ENCODE peak calls at places on chromosome 14, in four cellular contexts. One of them, this sample, is unnamed.

GRCh38 chr14:33762462-33762861 is 188.4 kb downstream of the EGLN3 start:
- DNase-seq in CD4-positive, CD25-positive, alpha-beta regulatory T cell: no peak
- DNase-seq in A549: no peak
- DNase-seq in fibroblast of lung: no peak
- DNase-seq in this sample: no peak

GRCh38 chr14:34874386-34875030 is 652 bp downstream of the BAZ1A start:
- DNase-seq in CD4-positive, CD25-positive, alpha-beta regulatory T cell: peak; percentile 68
- DNase-seq in A549: peak; percentile 68
- DNase-seq in fibroblast of lung: peak; percentile 60
- DNase-seq in this sample: peak; percentile 54

GRCh38 chr14:63435838-63436237 is 107.3 kb downstream of the PPP2R5E start:
- DNase-seq in CD4-positive, CD25-positive, alpha-beta regulatory T cell: no peak
- DNase-seq in A549: peak; percentile 37
- DNase-seq in fibroblast of lung: peak; percentile 97
- DNase-seq in this sample: peak; percentile 45

GRCh38 chr14:53851394-53852056 is 105.1 kb downstream of the BMP4 start:
- DNase-seq in CD4-positive, CD25-positive, alpha-beta regulatory T cell: no peak
- DNase-seq in A549: no peak
- DNase-seq in fibroblast of lung: no peak
- DNase-seq in this sample: no peak

GRCh38 chr14:64937176-64937820 is 5.2 kb downstream of the GPX2 start:
- DNase-seq in CD4-positive, CD25-positive, alpha-beta regulatory T cell: no peak
- DNase-seq in A549: no peak
- DNase-seq in fibroblast of lung: no peak
- DNase-seq in this sample: no peak

GRCh38 chr14:26401170-26401968 is 196.5 kb downstream of the NOVA1 start:
- DNase-seq in CD4-positive, CD25-positive, alpha-beta regulatory T cell: no peak
- DNase-seq in A549: no peak
- DNase-seq in fibroblast of lung: no peak
- DNase-seq in this sample: no peak

GRCh38 chr14:71650187-71650586 is 282.0 kb upstream of the RGS6 start:
- DNase-seq in CD4-positive, CD25-positive, alpha-beta regulatory T cell: no peak
- DNase-seq in A549: no peak
- DNase-seq in fibroblast of lung: no peak
- DNase-seq in this sample: no peak

GRCh38 chr14:73426877-73427276 is 31.5 kb downstream of the NUMB start:
- DNase-seq in CD4-positive, CD25-positive, alpha-beta regulatory T cell: no peak
- DNase-seq in A549: no peak
- DNase-seq in fibroblast of lung: peak; percentile 34
- DNase-seq in this sample: no peak

GRCh38 chr14:93015505-93015904 is 92.6 kb downstream of the CHGA start:
- DNase-seq in CD4-positive, CD25-positive, alpha-beta regulatory T cell: no peak
- DNase-seq in A549: no peak
- DNase-seq in fibroblast of lung: no peak
- DNase-seq in this sample: no peak

GRCh38 chr14:81669308-81669707 is 135.7 kb upstream of the SEL1L start:
- DNase-seq in CD4-positive, CD25-positive, alpha-beta regulatory T cell: no peak
- DNase-seq in A549: no peak
- DNase-seq in fibroblast of lung: no peak
- DNase-seq in this sample: no peak

GRCh38 chr14:42002139-42002538 is 395.5 kb downstream of the LRFN5 start:
- DNase-seq in CD4-positive, CD25-positive, alpha-beta regulatory T cell: no peak
- DNase-seq in A549: no peak
- DNase-seq in fibroblast of lung: peak; percentile 7
- DNase-seq in this sample: no peak

GRCh38 chr14:67359319-67359774 is 257 bp downstream of the ATP6V1D start:
- DNase-seq in CD4-positive, CD25-positive, alpha-beta regulatory T cell: peak; percentile 8
- DNase-seq in A549: no peak
- DNase-seq in fibroblast of lung: peak; percentile 54
- DNase-seq in this sample: no peak

GRCh38 chr14:49017451-49017850 is 568.7 kb downstream of the RPS29 start:
- DNase-seq in CD4-positive, CD25-positive, alpha-beta regulatory T cell: no peak
- DNase-seq in A549: no peak
- DNase-seq in fibroblast of lung: no peak
- DNase-seq in this sample: no peak

GRCh38 chr14:21486640-21487087 is 9.7 kb downstream of the TOX4 start:
- DNase-seq in CD4-positive, CD25-positive, alpha-beta regulatory T cell: no peak
- DNase-seq in A549: no peak
- DNase-seq in fibroblast of lung: peak; percentile 48
- DNase-seq in this sample: no peak

GRCh38 chr14:93712838-93713724 is 75.2 kb downstream of the PRIMA1 start:
- DNase-seq in CD4-positive, CD25-positive, alpha-beta regulatory T cell: no peak
- DNase-seq in A549: no peak
- DNase-seq in fibroblast of lung: no peak
- DNase-seq in this sample: no peak

GRCh38 chr14:75522224-75522764 is at the start of gene BATF:
- DNase-seq in CD4-positive, CD25-positive, alpha-beta regulatory T cell: peak; percentile 92
- DNase-seq in A549: no peak
- DNase-seq in fibroblast of lung: no peak
- DNase-seq in this sample: no peak

GRCh38 chr14:90698379-90698869 is 117.8 kb downstream of the TTC7B start:
- DNase-seq in CD4-positive, CD25-positive, alpha-beta regulatory T cell: no peak
- DNase-seq in A549: no peak
- DNase-seq in fibroblast of lung: peak; percentile 79
- DNase-seq in this sample: no peak

GRCh38 chr14:72544615-72545387 is 349.1 kb downstream of the DPF3 start:
- DNase-seq in CD4-positive, CD25-positive, alpha-beta regulatory T cell: no peak
- DNase-seq in A549: no peak
- DNase-seq in fibroblast of lung: no peak
- DNase-seq in this sample: no peak

GRCh38 chr14:106848330-106849121 is 1322.1 kb downstream of the TMEM121 start:
- DNase-seq in CD4-positive, CD25-positive, alpha-beta regulatory T cell: peak; percentile 27
- DNase-seq in A549: peak; percentile 69
- DNase-seq in fibroblast of lung: no peak
- DNase-seq in this sample: no peak

GRCh38 chr14:53161758-53162512 is 8.8 kb upstream of the DDHD1 start:
- DNase-seq in CD4-positive, CD25-positive, alpha-beta regulatory T cell: no peak
- DNase-seq in A549: no peak
- DNase-seq in fibroblast of lung: no peak
- DNase-seq in this sample: no peak

GRCh38 chr14:24162083-24162482 is 1.0 kb downstream of the IRF9 start:
- DNase-seq in CD4-positive, CD25-positive, alpha-beta regulatory T cell: peak; percentile 27
- DNase-seq in A549: no peak
- DNase-seq in fibroblast of lung: no peak
- DNase-seq in this sample: no peak

GRCh38 chr14:34161351-34162169 is 210.7 kb upstream of the EGLN3 start:
- DNase-seq in CD4-positive, CD25-positive, alpha-beta regulatory T cell: no peak
- DNase-seq in A549: no peak
- DNase-seq in fibroblast of lung: no peak
- DNase-seq in this sample: no peak

GRCh38 chr14:70972107-70972976 is 65.1 kb downstream of the PCNX1 start:
- DNase-seq in CD4-positive, CD25-positive, alpha-beta regulatory T cell: peak; percentile 90
- DNase-seq in A549: peak; percentile 86
- DNase-seq in fibroblast of lung: peak; percentile 92
- DNase-seq in this sample: peak; percentile 84

GRCh38 chr14:97602438-97603117 is 805.4 kb downstream of the VRK1 start:
- DNase-seq in CD4-positive, CD25-positive, alpha-beta regulatory T cell: peak; percentile 92
- DNase-seq in A549: no peak
- DNase-seq in fibroblast of lung: no peak
- DNase-seq in this sample: no peak

GRCh38 chr14:64983439-64984310 is 3.0 kb upstream of the FNTB start:
- DNase-seq in CD4-positive, CD25-positive, alpha-beta regulatory T cell: peak; percentile 70
- DNase-seq in A549: peak; percentile 70
- DNase-seq in fibroblast of lung: peak; percentile 69
- DNase-seq in this sample: no peak

DNA sequence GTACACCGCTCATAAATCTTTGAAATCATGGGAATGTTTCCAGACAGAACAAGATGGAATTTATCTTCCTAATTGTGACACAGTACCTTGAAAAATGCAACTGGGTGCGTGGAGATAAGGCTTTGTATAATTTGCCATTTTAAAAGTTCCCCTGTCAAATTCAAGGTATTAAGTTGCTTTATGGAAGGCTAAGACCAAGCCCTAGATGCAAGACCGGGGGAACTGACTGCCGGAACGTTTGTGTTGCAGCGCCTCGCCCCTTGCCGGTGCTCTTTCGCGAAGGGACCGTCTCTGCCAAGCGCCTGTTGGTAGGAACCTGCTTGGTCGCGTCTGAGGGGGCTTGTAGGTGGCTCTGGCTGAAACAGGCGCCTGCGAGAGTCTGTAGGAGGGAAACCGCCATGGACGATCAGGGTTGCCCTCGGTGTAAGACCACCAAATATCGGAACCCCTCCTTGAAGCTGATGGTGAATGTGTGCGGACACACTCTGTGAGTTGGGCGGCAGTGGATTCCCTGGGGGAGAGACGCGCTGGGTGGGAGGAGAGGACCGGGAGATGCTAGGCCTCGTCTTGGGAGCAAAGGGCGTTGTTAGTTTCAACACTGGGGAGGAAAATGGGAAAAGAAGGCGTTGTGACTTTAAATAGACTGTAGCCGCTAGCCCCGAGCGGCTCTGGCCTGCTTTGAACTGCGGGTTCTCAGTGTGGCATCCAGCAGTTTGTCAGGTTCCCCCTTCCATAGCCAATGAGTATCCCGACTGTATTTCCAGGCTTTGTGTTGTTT is at the start of gene MNAT1:
- DNase-seq in CD4-positive, CD25-positive, alpha-beta regulatory T cell: peak; percentile 89
- DNase-seq in A549: peak; percentile 90
- DNase-seq in fibroblast of lung: peak; percentile 90
- DNase-seq in this sample: peak; percentile 71
- H3K4me3 ChIP-seq in CD4-positive, CD25-positive, alpha-beta regulatory T cell: peak within 1 kb of the TSS; percentile 96
- H3K4me3 ChIP-seq in A549: peak within 1 kb of the TSS; percentile 79
- H3K4me3 ChIP-seq in fibroblast of lung: peak within 1 kb of the TSS; percentile 95
- H3K4me3 ChIP-seq in this sample: peak within 1 kb of the TSS; percentile 85

GRCh38 chr14:59215353-59215752 is 26.9 kb downstream of the DAAM1 start:
- DNase-seq in CD4-positive, CD25-positive, alpha-beta regulatory T cell: no peak
- DNase-seq in A549: no peak
- DNase-seq in fibroblast of lung: peak; percentile 91
- DNase-seq in this sample: peak; percentile 72
- H3K4me1 ChIP-seq in CD4-positive, CD25-positive, alpha-beta regulatory T cell: no peaks in the 10 kb centered on the region
- H3K4me1 ChIP-seq in A549: no peaks in the 10 kb centered on the region
- H3K4me1 ChIP-seq in fibroblast of lung: peaks cover 9% of the 10 kb centered on the region
- H3K4me1 ChIP-seq in this sample: peaks cover 6% of the 10 kb centered on the region

GRCh38 chr14:102097441-102098135 is 10.7 kb upstream of the HSP90AA1 start:
- DNase-seq in CD4-positive, CD25-positive, alpha-beta regulatory T cell: no peak
- DNase-seq in A549: no peak
- DNase-seq in fibroblast of lung: no peak
- DNase-seq in this sample: peak; percentile 71
- H3K27ac ChIP-seq in CD4-positive, CD25-positive, alpha-beta regulatory T cell: no peak overlapping the region
- H3K27ac ChIP-seq in A549: no peak overlapping the region
- H3K27ac ChIP-seq in fibroblast of lung: no peak overlapping the region
- H3K27ac ChIP-seq in this sample: peak overlapping the region; percentile 80

DNA sequence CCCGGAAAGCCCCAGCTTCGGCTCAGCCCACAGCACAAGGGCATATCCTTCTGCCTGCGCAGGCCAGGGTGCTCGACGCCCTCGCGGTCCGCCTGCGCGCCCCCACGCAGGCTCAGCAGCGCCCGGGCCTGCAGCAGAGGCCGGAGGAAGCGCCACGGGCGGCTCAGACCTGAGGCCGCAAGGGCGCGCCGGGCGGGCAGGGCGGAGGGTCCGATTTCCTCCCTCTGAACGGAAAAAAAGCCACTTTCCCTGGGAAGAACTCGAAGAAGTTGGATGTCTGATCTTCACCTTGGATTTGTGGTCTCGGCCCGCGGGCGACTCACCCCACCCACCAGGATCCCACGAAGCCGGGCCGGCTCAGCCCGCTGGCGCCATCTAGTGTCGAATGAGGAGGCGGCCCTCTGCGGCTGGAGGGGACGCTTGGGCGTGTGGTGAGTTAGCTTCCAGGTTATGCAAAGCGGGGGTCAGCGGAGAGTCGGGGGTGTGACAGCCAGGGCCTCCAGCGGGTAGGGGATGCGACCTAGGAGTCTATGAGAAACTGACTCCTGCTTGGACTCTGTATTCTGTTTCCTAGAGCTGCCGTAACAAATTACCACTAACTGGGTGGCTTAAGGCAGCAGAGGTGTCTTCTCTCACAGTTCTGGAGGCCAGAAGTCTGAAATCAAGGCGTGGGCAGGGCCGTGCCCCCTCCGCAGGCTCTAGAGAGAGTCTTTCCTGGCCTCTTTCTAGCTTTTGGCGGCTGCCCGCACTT is 40.0 kb upstream of the SRSF5 start:
- DNase-seq in CD4-positive, CD25-positive, alpha-beta regulatory T cell: peak; percentile 77
- DNase-seq in A549: peak; percentile 59
- DNase-seq in fibroblast of lung: peak; percentile 65
- DNase-seq in this sample: peak; percentile 56
- H3K4me3 ChIP-seq in CD4-positive, CD25-positive, alpha-beta regulatory T cell: peak overlapping the region; percentile 43
- H3K4me3 ChIP-seq in A549: peak overlapping the region; percentile 39
- H3K4me3 ChIP-seq in fibroblast of lung: peak overlapping the region; percentile 39
- H3K4me3 ChIP-seq in this sample: peak overlapping the region; percentile 33

DNA sequence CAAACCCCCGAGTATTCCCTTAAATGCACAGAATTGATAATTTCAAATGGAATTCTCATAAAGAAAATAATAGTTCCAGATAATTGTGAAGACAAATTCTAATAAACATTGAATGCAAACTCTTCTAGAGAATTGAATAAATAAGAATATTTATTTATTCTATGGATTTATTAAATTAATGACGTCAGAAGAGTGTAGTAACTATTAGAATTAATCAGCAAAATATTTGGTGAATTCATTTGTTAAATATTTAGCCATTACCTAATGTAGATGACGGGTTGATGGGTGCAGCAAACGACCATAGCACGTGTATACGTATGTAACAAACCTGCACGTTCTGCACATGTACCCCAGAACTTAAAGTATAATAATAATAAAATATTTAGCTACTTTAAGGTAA is 33.4 kb upstream of the TBPL2 start:
- DNase-seq in CD4-positive, CD25-positive, alpha-beta regulatory T cell: no peak
- DNase-seq in A549: no peak
- DNase-seq in fibroblast of lung: no peak
- DNase-seq in this sample: no peak
- H3K4me1 ChIP-seq in CD4-positive, CD25-positive, alpha-beta regulatory T cell: no peaks in the 10 kb centered on the region
- H3K4me1 ChIP-seq in A549: no peaks in the 10 kb centered on the region
- H3K4me1 ChIP-seq in fibroblast of lung: no peaks in the 10 kb centered on the region
- H3K4me1 ChIP-seq in this sample: no peaks in the 10 kb centered on the region

DNA sequence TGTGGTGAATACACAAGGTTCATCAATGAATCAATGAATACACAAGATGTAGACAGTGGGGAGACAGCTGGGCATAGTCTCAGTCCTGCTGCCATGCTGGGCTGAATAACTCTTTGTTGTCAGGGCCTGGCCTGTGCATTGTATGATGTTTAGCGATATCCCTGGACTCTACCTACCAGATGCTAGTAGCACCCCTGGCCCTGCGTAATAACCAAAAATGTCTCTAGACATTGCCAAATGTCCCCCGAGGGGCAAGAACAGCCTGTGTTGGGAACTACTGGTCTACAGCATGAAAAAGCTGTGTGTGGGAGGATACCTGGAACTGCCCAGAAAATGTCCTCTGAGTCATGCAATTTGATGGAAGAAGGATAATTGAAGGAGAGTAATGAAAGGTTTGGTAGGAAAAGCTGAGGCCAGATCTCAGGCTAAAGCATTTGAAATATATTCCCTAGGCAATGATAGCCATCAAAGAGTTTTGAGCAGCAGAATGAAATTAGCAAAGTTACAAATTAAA is 128.2 kb downstream of the TMEM30B start:
- DNase-seq in CD4-positive, CD25-positive, alpha-beta regulatory T cell: no peak
- DNase-seq in A549: no peak
- DNase-seq in fibroblast of lung: peak; percentile 40
- DNase-seq in this sample: peak; percentile 53
- H3K27ac ChIP-seq in CD4-positive, CD25-positive, alpha-beta regulatory T cell: no peak overlapping the region
- H3K27ac ChIP-seq in A549: no peak overlapping the region
- H3K27ac ChIP-seq in fibroblast of lung: no peak overlapping the region
- H3K27ac ChIP-seq in this sample: peak overlapping the region; percentile 75

GRCh38 chr14:104993808-104994591 is 8.4 kb downstream of the CLBA1 start:
- DNase-seq in CD4-positive, CD25-positive, alpha-beta regulatory T cell: no peak
- DNase-seq in A549: no peak
- DNase-seq in fibroblast of lung: no peak
- DNase-seq in this sample: no peak
- H3K4me3 ChIP-seq in CD4-positive, CD25-positive, alpha-beta regulatory T cell: no peak overlapping the region
- H3K4me3 ChIP-seq in A549: no peak overlapping the region
- H3K4me3 ChIP-seq in fibroblast of lung: no peak overlapping the region
- H3K4me3 ChIP-seq in this sample: no peak overlapping the region

This sample was measured in breast epithelium.